ENCODE peak calls at places on chromosome 19, in six cellular contexts. F is neural progenitor cell, G is PC-3, O is GM23248, X is SK-N-SH, A is HCT116. W is an unnamed sample. For H3K79me2, the result is how much of the 10 kb centered on the place peaks cover.

GRCh38 chr19:11425719-11426457 is 6.8 kb upstream of the RGL3 start:
- DNase-seq in F (no peak), G (no peak), O (no peak), X (peak), A (no peak), W (no peak)

GRCh38 chr19:29708553-29709439 is 6.3 kb downstream of the C19orf12 start:
- DNase-seq in F (no peak), G (no peak), O (no peak), X (no peak), A (no peak), W (no peak)

GRCh38 chr19:53906211-53907192 is 2.6 kb upstream of the CACNG7 start:
- DNase-seq in F (peak), G (peak), O (peak), X (peak), A (no peak), W (no peak)

GRCh38 chr19:23802290-23802689 is 43.6 kb upstream of the ZNF681 start:
- DNase-seq in F (no peak), G (no peak), O (no peak), X (peak), A (no peak), W (peak)

GRCh38 chr19:50933640-50934039 is 19.2 kb downstream of the KLK5 start:
- DNase-seq in F (no peak), G (peak), O (peak), X (no peak), A (no peak), W (no peak)

GRCh38 chr19:23401086-23401485 is 5.8 kb upstream of the ZNF91 start:
- DNase-seq in F (no peak), G (no peak), O (no peak), X (no peak), A (no peak), W (no peak)

GRCh38 chr19:48770223-48770622 is 14.9 kb downstream of the FGF21 start:
- DNase-seq in F (no peak), G (no peak), O (peak), X (no peak), A (no peak), W (no peak)

GRCh38 chr19:45404557-45405434 is at the start of gene PPP1R13L:
- DNase-seq in F (peak), G (peak), O (no peak), X (peak), A (peak), W (peak)

GRCh38 chr19:50568321-50569022 is at the start of gene LRRC4B:
- DNase-seq in F (peak), G (no peak), O (no peak), X (peak), A (no peak), W (no peak)

GRCh38 chr19:23991170-23991569 is 76.5 kb downstream of the ZNF726 start:
- DNase-seq in F (no peak), G (peak), O (no peak), X (no peak), A (no peak), W (peak)

GRCh38 chr19:459724-460511 is 915 bp downstream of the SHC2 start:
- DNase-seq in F (peak), G (peak), O (peak), X (peak), A (no peak), W (no peak)

GRCh38 chr19:47132522-47132852 is 1.9 kb downstream of the SAE1 start:
- DNase-seq in F (no peak), G (peak), O (no peak), X (no peak), A (no peak), W (no peak)
- H3K9ac ChIP-seq in F (no peak), G (no peak), O (peak), X (peak), A (peak), W (peak)

DNA sequence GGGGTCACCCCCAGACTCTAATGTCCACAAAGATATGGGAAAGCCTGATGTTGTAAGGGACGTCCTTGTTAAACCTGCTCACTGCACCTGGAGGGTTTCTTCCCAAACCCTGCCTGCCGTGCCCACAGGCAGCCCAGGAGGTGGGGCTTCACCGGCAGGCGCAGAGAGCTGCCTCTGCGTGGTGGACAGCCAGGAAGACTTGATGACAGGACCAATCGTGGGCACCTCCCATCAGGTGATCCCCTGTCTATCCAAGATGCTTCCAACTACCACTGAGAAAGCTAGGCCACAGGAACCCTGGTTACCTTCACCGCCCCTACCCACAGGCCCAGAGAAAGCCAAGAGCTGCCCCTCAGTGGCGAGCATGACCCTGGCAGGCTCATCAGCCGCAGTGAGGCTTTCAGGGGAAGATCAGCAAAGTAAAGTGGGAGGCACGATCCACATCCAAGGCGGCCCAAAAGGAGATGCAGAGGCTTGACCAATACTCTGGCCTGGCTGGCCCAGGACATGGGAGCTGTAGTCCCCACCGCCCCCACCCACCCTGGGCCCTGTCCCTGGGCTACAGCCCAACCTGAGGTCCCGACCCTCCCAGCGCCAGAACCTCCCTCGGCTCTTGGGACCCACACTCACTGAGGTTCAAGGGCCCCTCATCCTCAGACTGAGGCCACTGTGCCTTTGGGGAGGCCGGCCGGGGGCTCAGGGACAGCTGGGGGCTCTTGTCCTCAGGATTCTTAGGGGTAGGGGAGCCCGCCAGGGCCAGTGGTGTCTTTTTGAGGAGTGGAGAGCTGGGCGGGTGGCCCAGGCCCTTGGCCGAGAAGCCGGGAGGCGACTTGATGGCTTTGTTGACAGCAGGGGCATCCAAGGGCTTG is 10.4 kb upstream of the AKAP8L start:
- DNase-seq in F (no peak), G (no peak), O (no peak), X (no peak), A (no peak), W (no peak)
- H3K79me2 ChIP-seq in F (under half), G (under half), O (half or more), X (under half), A (half or more), W (under half)

DNA sequence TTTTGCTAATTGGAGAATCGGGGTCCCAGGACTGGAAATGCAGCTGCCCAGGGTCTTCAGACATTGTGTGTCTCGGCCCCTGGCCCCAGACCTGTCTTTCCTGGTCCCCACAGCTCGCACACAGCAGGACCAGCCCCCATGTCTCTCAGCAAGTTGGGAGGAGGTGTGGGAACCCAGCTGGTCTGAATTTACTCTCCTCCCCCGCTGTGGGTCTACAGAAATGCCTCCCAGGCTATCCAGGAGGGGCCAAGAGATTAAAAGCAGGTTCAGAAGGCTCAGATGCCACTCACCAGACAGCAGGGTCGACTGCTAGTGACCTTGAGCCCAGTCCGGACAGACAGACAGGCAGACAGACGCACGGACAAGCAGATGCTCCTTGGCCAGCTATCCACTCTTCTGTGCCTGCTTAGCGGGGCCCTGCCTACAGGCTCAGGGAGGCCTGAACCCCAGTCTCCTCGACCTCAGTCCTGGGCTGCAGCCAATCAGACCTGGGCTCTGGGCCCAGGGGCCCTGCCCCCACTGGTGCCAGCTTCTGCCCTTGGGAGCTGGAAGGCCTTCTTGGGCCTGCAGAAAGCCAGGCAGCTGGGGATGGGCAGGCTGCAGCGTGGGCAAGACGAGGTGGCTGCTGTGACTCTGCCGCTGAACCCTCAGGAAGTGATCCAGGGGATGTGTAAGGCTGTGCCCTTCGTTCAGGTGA is at the start of gene DAND5:
- DNase-seq in F (no peak), G (no peak), O (no peak), X (peak), A (no peak), W (no peak)
- TF ChIP-seq EZH2phosphoT487 in F (no peak), G (no peak), O (no peak), X (no peak), A (no peak), W (no peak)

DNA sequence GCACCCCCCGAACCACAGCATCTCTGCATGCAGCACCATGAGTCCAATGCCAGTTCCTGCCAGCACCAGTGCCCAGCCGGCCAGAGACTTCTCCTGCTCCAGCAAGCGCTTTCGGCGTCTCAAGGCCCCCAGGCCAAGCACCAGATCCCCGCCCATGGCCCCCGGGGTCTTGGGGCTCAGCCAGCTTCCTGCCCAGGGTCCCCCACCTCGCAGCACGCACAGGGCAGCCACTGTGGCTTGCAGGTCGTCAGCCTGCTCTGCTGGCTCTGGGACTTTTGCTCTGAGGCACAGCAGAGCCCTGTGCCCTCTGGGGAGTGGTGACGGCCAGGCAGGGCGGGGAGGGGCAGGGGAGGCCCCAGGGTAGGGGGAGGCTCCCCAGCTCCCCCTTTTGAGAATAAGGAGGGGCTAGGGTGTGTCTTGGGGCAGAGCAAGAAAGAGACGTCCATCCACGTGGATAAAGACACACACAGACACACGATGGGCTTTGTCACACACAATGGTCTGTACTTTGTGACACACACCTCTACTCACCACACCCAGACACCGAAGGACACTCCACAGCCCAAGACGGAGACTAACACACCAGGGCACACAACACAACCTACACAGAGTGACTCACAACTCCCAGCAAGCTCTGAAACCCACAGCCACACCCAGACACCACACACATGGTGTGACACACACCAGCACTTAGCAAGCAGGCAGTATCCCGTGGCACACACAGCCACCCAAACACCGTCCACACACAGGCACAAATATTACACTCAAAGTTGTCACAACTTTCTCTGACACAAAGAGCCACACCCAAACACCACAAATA is at the start of gene KCNN4:
- DNase-seq in F (no peak), G (peak), O (peak), X (no peak), A (peak), W (no peak)
- H3K9ac ChIP-seq in F (no peak), G (peak), O (peak), X (peak), A (peak), W (no peak)

GRCh38 chr19:42269518-42270345 is 680 bp downstream of the CIC start:
- DNase-seq in F (no peak), G (no peak), O (peak), X (no peak), A (no peak), W (no peak)
- H3K79me2 ChIP-seq in F (under half), G (under half), O (under half), X (half or more), A (under half), W (half or more)

GRCh38 chr19:33387351-33388230 is 14.1 kb downstream of the CEBPG start:
- DNase-seq in F (no peak), G (no peak), O (no peak), X (no peak), A (no peak), W (no peak)

GRCh38 chr19:33386361-33386858 is 12.9 kb downstream of the CEBPG start:
- DNase-seq in F (no peak), G (no peak), O (no peak), X (no peak), A (no peak), W (no peak)

GRCh38 chr19:33384983-33385382 is 11.5 kb downstream of the CEBPG start:
- DNase-seq in F (no peak), G (no peak), O (no peak), X (no peak), A (no peak), W (no peak)

GRCh38 chr19:33383722-33384292 is 10.3 kb downstream of the CEBPG start:
- DNase-seq in F (no peak), G (no peak), O (no peak), X (no peak), A (no peak), W (no peak)

DNA sequence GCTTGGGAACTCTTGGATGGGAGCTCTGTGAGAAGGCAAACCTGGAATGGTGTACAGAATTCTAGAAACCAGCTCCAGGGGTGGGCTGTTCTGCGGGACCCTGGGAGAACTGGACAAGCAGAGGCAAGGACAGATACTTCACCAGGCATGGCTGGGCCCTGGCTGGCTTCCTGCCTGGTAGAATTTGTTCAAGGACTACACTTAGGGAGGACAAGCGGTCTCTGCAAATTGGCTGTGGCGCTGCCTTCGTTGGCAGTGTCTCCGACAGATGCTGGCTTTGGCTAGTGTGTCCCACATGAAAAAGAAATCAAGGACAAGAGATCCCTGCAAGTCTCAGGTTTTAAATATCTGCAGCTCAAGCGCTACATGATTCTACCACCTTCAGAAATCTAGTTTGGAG is 12.4 kb downstream of the CEBPG start:
- DNase-seq in F (no peak), G (no peak), O (no peak), X (no peak), A (no peak), W (no peak)
- TF ChIP-seq EZH2phosphoT487 in F (no peak), G (no peak), O (no peak), X (no peak), A (no peak), W (no peak)

DNA sequence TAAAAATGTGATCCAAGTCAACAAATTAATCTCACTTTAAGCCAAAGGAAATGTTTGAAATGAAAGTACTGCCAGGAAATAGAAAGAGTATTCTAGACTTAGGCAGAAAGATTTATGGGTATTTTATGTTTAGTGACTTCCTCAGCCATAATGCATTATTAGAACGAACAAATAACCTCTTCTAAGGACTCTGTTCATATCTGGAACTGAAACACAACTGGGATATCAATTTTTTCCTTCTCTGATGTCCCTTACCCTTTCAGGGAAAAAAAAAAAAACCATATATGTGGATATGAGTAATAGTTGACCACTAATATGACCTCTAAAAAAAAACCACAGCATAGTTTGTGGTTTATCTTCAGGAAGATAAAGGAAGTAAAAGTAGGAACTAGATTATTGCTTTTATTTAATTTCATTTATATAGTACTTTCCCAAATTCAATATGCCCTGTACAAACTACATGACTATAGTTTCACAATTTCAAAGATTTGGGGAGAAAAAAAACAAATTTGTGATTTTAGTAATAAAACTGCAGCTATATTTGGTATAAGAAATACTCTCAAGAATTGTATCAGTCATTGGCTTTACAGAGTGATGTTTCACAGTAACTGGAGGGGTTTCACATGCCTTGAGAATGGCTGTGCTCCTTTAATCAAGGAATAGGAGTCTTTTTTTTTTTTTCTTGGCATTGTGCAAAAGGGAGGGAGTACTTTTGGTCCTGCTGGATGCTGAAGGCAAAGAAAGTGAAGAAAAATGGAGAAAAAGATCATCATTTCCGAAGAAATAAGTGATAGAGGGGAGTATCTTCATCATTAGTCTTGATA is 6.6 kb downstream of the ZNF507 start:
- DNase-seq in F (no peak), G (peak), O (peak), X (no peak), A (no peak), W (no peak)
- H3K9ac ChIP-seq in F (no peak), G (peak), O (no peak), X (no peak), A (no peak), W (no peak)

DNA sequence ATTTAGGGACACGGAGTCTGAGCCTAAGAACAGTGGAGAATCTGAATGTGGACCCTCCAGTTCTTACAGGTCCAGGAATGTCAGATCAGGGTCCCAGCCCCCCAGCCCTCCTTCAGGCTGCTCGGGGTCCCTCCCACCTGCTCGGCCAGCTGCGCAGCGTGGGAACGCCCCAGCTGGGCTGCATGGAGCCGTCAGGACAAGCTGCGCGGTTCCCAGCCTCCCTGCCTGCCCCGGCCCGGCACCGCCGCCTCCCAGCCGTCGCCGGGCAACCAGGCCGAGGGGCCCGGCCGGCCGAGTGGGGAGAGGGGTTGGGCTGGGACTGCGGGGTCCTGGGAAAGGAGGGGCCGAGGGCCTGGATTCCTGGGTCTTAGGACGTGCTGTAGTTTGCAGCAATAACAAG is 710 bp upstream of the KIRREL2 start:
- DNase-seq in F (peak), G (no peak), O (no peak), X (peak), A (no peak), W (no peak)
- H3K79me2 ChIP-seq in F (under half), G (under half), O (under half), X (under half), A (under half), W (under half)

DNA sequence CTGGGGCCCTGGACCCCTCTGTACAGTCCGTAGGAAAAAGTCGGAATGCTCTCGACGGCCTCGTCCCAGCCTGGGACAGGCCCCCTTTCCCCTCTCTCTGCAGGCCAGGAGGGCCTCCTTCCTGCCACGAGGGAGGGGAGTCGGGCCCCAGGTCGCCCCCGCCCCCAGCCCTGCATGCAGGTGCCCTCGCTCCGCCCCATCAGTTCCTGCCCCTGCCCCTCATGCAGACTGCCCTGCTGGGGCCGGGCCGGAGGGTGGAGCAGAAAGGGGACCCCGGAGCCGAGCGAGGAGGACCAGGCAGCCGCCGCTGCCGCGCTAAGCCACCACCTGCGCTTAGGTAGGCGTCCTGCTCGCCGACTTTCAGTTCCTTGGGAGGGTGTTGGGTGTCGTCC is 7.3 kb downstream of the LYL1 start:
- DNase-seq in F (peak), G (no peak), O (no peak), X (no peak), A (no peak), W (peak)
- TF ChIP-seq EZH2phosphoT487 in F (no peak), G (no peak), O (no peak), X (no peak), A (no peak), W (no peak)